ENCODE peak calls at places on chromosomes 16 and 17, in nine cellular contexts. R, F, H, B, A, C, P, V and L are unnamed samples. For H3K27me3, the result is how much of the 10 kb centered on the place peaks cover.

GRCh38 chr17:31631759-31632158 is 227.3 kb downstream of the COPRS start:
- DNase-seq in R (no peak), A (no peak), V (no peak), H (no peak), B (no peak), C (no peak), P (peak), F (no peak), L (no peak)

GRCh38 chr16:54538241-54538640 is 251.7 kb upstream of the IRX3 start:
- DNase-seq in H (no peak), C (no peak), R (no peak), B (no peak), P (no peak), F (peak), A (no peak), V (no peak), L (no peak)

GRCh38 chr16:15882563-15882962 is 5.8 kb downstream of the CEP20 start:
- DNase-seq in R (no peak), F (no peak), P (no peak), A (no peak), B (no peak), H (no peak), C (no peak), V (no peak), L (no peak)

GRCh38 chr17:36652716-36653115 is 51.3 kb downstream of the MRM1 start:
- DNase-seq in R (peak), B (no peak), P (no peak), C (no peak), F (no peak), V (no peak), A (no peak), H (no peak), L (no peak)

GRCh38 chr17:20210614-20211013 is 201.5 kb downstream of the SPECC1 start:
- DNase-seq in C (no peak), H (no peak), P (no peak), R (no peak), F (no peak), B (no peak), V (no peak), A (no peak), L (no peak)

GRCh38 chr16:8583199-8583598 is 7.1 kb downstream of the TMEM114 start:
- DNase-seq in P (no peak), C (no peak), B (no peak), H (peak), F (no peak), V (no peak), R (peak), A (no peak), L (no peak)

GRCh38 chr17:77437017-77437416 is 296.2 kb downstream of the SEC14L1 start:
- DNase-seq in C (peak), V (peak), P (no peak), A (peak), F (no peak), H (peak), B (no peak), R (peak), L (no peak)

GRCh38 chr17:41785091-41785875 is 1.2 kb downstream of the JUP start:
- DNase-seq in C (peak), R (peak), V (no peak), P (no peak), F (peak), B (no peak), A (no peak), H (no peak), L (no peak)

GRCh38 chr17:5785867-5786509 is 201.7 kb upstream of the NLRP1 start:
- DNase-seq in V (no peak), R (peak), C (no peak), H (peak), B (no peak), A (no peak), P (no peak), F (no peak), L (peak)

GRCh38 chr17:10121971-10122707 is 76.3 kb downstream of the GAS7 start:
- DNase-seq in B (no peak), R (no peak), P (no peak), H (peak), C (no peak), F (no peak), A (no peak), V (peak), L (no peak)

GRCh38 chr16:27640277-27640600 is 90.3 kb downstream of the KATNIP start:
- DNase-seq in B (no peak), C (no peak), P (no peak), V (no peak), H (no peak), F (no peak), R (peak), A (no peak), L (no peak)

GRCh38 chr16:50066482-50067289 is 916 bp downstream of the HEATR3 start:
- DNase-seq in F (no peak), A (no peak), C (no peak), B (no peak), H (no peak), R (peak), P (no peak), V (no peak), L (no peak)

GRCh38 chr17:14448816-14449215 is 147.9 kb downstream of the HS3ST3B1 start:
- DNase-seq in R (no peak), B (no peak), H (no peak), P (no peak), C (no peak), V (no peak), A (no peak), F (no peak), L (no peak)

GRCh38 chr17:66416207-66416940 is 114.0 kb downstream of the PRKCA start:
- DNase-seq in A (no peak), F (peak), V (no peak), H (no peak), R (no peak), P (no peak), B (no peak), C (no peak), L (no peak)

GRCh38 chr16:50428116-50428515 is 59.3 kb upstream of the BRD7 start:
- DNase-seq in A (no peak), P (no peak), B (no peak), H (no peak), V (no peak), R (no peak), C (no peak), F (no peak), L (no peak)

GRCh38 chr17:38748329-38749221 is at the start of gene PCGF2:
- DNase-seq in B (peak), C (peak), R (peak), V (peak), F (peak), H (peak), A (peak), P (peak), L (peak)

GRCh38 chr17:79207957-79208356 is 133.3 kb downstream of the ENGASE start:
- DNase-seq in A (no peak), R (no peak), F (peak), H (no peak), C (no peak), P (no peak), V (no peak), B (no peak), L (no peak)

GRCh38 chr17:68396795-68397536 is 60.3 kb downstream of the WIPI1 start:
- DNase-seq in A (no peak), H (no peak), P (no peak), F (no peak), R (no peak), C (no peak), B (no peak), V (no peak), L (no peak)

GRCh38 chr16:1538804-1539520 is 5.5 kb downstream of the TMEM204 start:
- DNase-seq in V (no peak), C (peak), H (no peak), R (no peak), F (peak), B (no peak), A (peak), P (no peak), L (no peak)

GRCh38 chr16:50436271-50436670 is 67.5 kb upstream of the BRD7 start:
- DNase-seq in A (no peak), P (no peak), R (no peak), B (no peak), F (no peak), H (no peak), V (no peak), C (no peak), L (no peak)

GRCh38 chr17:46056800-46057304 is 57.8 kb downstream of the STH start:
- DNase-seq in F (no peak), A (no peak), P (peak), V (peak), R (peak), C (no peak), H (peak), B (no peak), L (no peak)

GRCh38 chr17:64491995-64492394 is 4.9 kb downstream of the POLG2 start:
- DNase-seq in H (peak), C (no peak), A (no peak), P (no peak), F (no peak), B (no peak), R (peak), V (no peak), L (peak)

GRCh38 chr16:20136446-20136968 is 62.8 kb upstream of the GPR139 start:
- DNase-seq in H (no peak), A (no peak), C (no peak), P (no peak), V (no peak), R (no peak), B (no peak), F (no peak), L (no peak)

GRCh38 chr17:16534236-16534635 is 34.8 kb downstream of the ZNF287 start:
- DNase-seq in P (no peak), H (no peak), A (no peak), B (no peak), V (no peak), R (no peak), F (no peak), C (no peak), L (no peak)

GRCh38 chr16:1069154-1069553 is 3.4 kb upstream of the SSTR5 start:
- DNase-seq in V (no peak), P (no peak), A (no peak), B (no peak), C (no peak), R (no peak), F (no peak), H (no peak), L (no peak)

GRCh38 chr16:5640883-5641282 is 543.3 kb upstream of the EEF2KMT start:
- DNase-seq in B (no peak), A (no peak), F (no peak), V (no peak), P (no peak), H (no peak), R (no peak), C (no peak), L (no peak)

GRCh38 chr17:78409191-78409621 is 30.8 kb downstream of the PGS1 start:
- DNase-seq in F (no peak), V (no peak), C (no peak), B (peak), P (no peak), R (peak), H (no peak), A (no peak), L (no peak)

GRCh38 chr16:16982614-16983013 is 488.1 kb downstream of the XYLT1 start:
- DNase-seq in F (no peak), A (no peak), P (no peak), R (no peak), V (no peak), B (no peak), H (no peak), C (no peak), L (no peak)

GRCh38 chr17:30336369-30337171 is 2.7 kb upstream of the TMIGD1 start:
- DNase-seq in P (no peak), B (no peak), R (peak), C (no peak), F (peak), A (no peak), V (no peak), H (peak), L (no peak)

GRCh38 chr17:39022961-39023360 is 55.8 kb upstream of the FBXO47 start:
- DNase-seq in A (no peak), B (no peak), P (no peak), V (no peak), R (no peak), F (no peak), C (no peak), H (no peak), L (no peak)

GRCh38 chr16:24255446-24256352 is at the start of gene CACNG3:
- DNase-seq in R (no peak), B (peak), P (no peak), C (no peak), H (peak), V (no peak), A (no peak), F (peak), L (no peak)

GRCh38 chr16:66359012-66359411 is 7.5 kb upstream of the CDH5 start:
- DNase-seq in V (no peak), R (peak), B (no peak), A (no peak), F (no peak), H (peak), P (no peak), C (no peak), L (no peak)

GRCh38 chr16:15509051-15509592 is 74.7 kb downstream of the BMERB1 start:
- DNase-seq in C (no peak), B (no peak), V (no peak), F (no peak), P (no peak), H (no peak), R (no peak), A (no peak), L (no peak)

GRCh38 chr16:8619671-8620370 is 1.7 kb upstream of the METTL22 start:
- DNase-seq in V (no peak), C (no peak), A (no peak), H (no peak), B (no peak), P (no peak), R (no peak), F (no peak), L (no peak)

GRCh38 chr17:21010705-21011596 is 31.9 kb downstream of the USP22 start:
- DNase-seq in B (no peak), F (no peak), R (no peak), A (no peak), H (no peak), V (no peak), C (no peak), P (no peak), L (no peak)

DNA sequence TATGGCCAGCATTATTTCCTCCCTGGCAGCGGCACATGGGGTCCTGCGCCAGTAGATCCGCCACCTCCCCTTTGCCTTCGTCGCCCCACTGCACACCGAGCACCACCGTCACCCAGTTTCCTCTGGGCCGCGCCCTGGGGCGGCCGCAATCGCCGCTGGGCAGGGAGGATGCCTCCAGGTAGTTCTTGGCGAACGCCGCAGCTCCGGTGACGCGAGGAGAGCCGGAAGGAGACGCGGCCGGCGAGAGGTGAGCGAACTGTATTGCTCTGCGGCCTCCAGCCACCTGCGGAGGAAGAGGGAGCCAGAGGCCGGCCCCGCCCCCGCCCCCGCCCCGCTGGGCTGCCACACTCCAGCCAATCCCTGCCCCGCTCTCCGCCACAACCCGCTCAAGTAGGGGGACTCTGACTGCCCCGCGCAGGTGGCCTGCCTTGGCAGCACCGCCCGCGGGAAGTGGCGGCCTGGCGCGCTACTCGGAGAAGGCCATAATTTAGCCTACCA is 11.8 kb upstream of the SLFN13 start:
- DNase-seq in R (peak), V (no peak), B (peak), C (no peak), P (no peak), A (peak), H (no peak), F (peak), L (peak)
- H3K4me3 ChIP-seq in R (peak), V (no peak), B (peak), C (peak), P (no peak), A (no peak), H (no peak), F (peak), L (peak)

GRCh38 chr16:86411878-86412277 is 98.4 kb upstream of the FOXF1 start:
- DNase-seq in R (no peak), H (no peak), V (no peak), B (no peak), F (no peak), C (no peak), P (peak), A (no peak), L (no peak)

GRCh38 chr16:86408685-86409084 is 101.6 kb upstream of the FOXF1 start:
- DNase-seq in F (no peak), V (no peak), B (no peak), R (no peak), P (no peak), A (no peak), C (no peak), H (peak), L (no peak)

GRCh38 chr16:86410529-86410928 is 99.8 kb upstream of the FOXF1 start:
- DNase-seq in H (no peak), R (no peak), P (no peak), C (no peak), F (no peak), A (no peak), V (no peak), B (no peak), L (no peak)

GRCh38 chr16:86406056-86406455 is 104.3 kb upstream of the FOXF1 start:
- DNase-seq in R (no peak), F (no peak), H (peak), B (no peak), V (no peak), A (no peak), C (no peak), P (no peak), L (no peak)

DNA sequence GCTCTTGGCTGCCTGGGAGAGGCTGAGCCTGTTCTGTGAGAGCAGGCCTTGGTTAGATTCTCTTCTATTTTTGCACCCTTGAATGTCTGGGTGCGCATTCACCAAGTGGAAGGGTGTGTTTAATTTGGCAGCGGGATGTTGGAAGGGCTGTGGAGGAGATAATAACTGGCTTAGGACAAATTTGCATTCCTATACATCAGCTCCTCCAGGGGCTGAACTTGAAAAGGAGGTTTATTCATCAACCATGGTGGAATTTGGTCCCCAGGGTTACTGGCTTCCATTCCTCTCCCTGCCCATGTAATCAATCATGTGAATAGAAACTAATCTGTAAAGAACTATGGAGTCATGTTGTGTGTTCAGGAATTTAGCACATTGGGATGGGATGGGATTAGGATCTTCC is 100.3 kb upstream of the FOXF1 start:
- DNase-seq in R (no peak), A (no peak), B (no peak), F (no peak), V (no peak), P (no peak), H (no peak), C (no peak), L (no peak)
- TF ChIP-seq CTCF in R (no peak), A (no peak), B (no peak), F (no peak), V (no peak), P (no peak), H (no peak), C (no peak), L (no peak)

GRCh38 chr16:88880226-88881051 is 14.0 kb upstream of the PABPN1L start:
- DNase-seq in V (no peak), F (peak), R (no peak), A (no peak), B (no peak), C (no peak), P (no peak), H (no peak), L (no peak)

GRCh38 chr16:88877564-88878289 is 11.3 kb upstream of the PABPN1L start:
- DNase-seq in R (no peak), A (no peak), V (no peak), B (no peak), H (no peak), C (no peak), F (no peak), P (no peak), L (no peak)

GRCh38 chr16:88878356-88878755 is 11.9 kb upstream of the PABPN1L start:
- DNase-seq in R (no peak), A (no peak), B (no peak), H (no peak), F (no peak), P (no peak), V (no peak), C (no peak), L (no peak)

GRCh38 chr16:88879788-88880055 is 13.3 kb upstream of the PABPN1L start:
- DNase-seq in V (no peak), C (no peak), A (no peak), R (no peak), H (no peak), P (no peak), F (no peak), B (no peak), L (no peak)

GRCh38 chr16:88878967-88879787 is 12.7 kb upstream of the PABPN1L start:
- DNase-seq in B (no peak), H (peak), R (no peak), V (no peak), F (no peak), P (no peak), C (no peak), A (no peak), L (no peak)
- H3K27me3 ChIP-seq in B (under half), H (under half), R (under half), V (half or more), F (under half), P (under half), C (under half), A (under half), L (under half)

DNA sequence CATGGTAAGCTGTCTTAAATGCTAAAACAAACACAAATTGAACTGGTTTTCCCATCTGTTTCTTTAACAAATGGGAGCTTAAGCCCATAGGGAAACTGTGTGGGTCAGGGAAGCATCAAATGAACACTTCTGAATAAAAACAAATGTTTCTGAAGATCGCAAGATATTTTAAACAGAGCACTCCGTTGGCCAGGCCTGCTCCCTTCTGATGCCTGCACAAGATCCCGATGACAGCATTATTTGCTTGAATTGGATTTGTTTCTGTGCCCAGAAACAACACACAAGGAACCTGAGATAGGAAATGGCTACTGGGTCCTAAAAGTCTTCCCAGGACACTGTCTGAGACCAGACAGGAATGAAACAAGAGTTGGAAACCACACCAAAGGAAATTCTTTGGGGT is 425.8 kb upstream of the ZFHX3 start:
- DNase-seq in V (no peak), H (no peak), F (no peak), A (no peak), C (no peak), R (no peak), B (no peak), P (no peak), L (no peak)
- H3K4me3 ChIP-seq in V (no peak), H (no peak), F (no peak), A (no peak), C (no peak), R (no peak), B (no peak), P (no peak), L (no peak)

GRCh38 chr17:48322060-48322459 is 108.0 kb downstream of the SKAP1 start:
- DNase-seq in A (no peak), B (no peak), F (no peak), H (peak), P (no peak), C (no peak), R (peak), V (no peak), L (no peak)
- TF ChIP-seq CTCF in A (peak), B (no peak), F (no peak), H (peak), P (no peak), C (no peak), R (peak), V (no peak), L (peak)

GRCh38 chr17:34390649-34391048 is 27.6 kb upstream of the CCL1 start:
- DNase-seq in H (no peak), B (no peak), A (no peak), C (no peak), P (no peak), R (no peak), V (no peak), F (no peak), L (no peak)
- H3K27me3 ChIP-seq in H (under half), B (under half), A (under half), C (under half), P (under half), R (under half), V (under half), F (under half), L (under half)

GRCh38 chr17:28812980-28813377 is 29.6 kb downstream of the FAM222B start:
- DNase-seq in P (no peak), F (no peak), B (no peak), V (no peak), C (no peak), H (peak), R (no peak), A (no peak), L (no peak)
- H3K4me3 ChIP-seq in P (peak), F (peak), B (peak), V (peak), C (peak), H (peak), R (peak), A (no peak), L (peak)